ENCODE peak calls at places on chromosomes 1 and 21, in seven cellular contexts. W, B, N, G, D, Y and U are unnamed samples.

GRCh38 chr1:181179980-181180964 is 91.8 kb downstream of the IER5 start:
- DNase-seq in G (peak; percentile 82), Y (peak; percentile 84), B (no peak), W (peak; percentile 42), D (peak; percentile 76), N (peak; percentile 78), U (peak; percentile 24)

GRCh38 chr1:158494737-158495136 is 22.7 kb downstream of the OR10R2 start:
- DNase-seq in N (no peak), G (no peak), D (no peak), W (no peak), B (no peak), Y (no peak), U (no peak)

GRCh38 chr1:197024460-197024859 is 42.6 kb downstream of the F13B start:
- DNase-seq in B (peak; percentile 9), Y (peak; percentile 7), D (no peak), G (no peak), N (no peak), W (no peak), U (peak; percentile 31)

GRCh38 chr1:228081578-228082259 is 789 bp upstream of the ARF1 start:
- DNase-seq in D (peak; percentile 51), N (peak; percentile 75), W (no peak), Y (no peak), B (peak; percentile 44), G (peak; percentile 87), U (no peak)

GRCh38 chr1:74995848-74996247 is 138.3 kb upstream of the LHX8 start:
- DNase-seq in Y (no peak), G (no peak), B (no peak), D (no peak), N (no peak), W (no peak), U (no peak)

GRCh38 chr1:117674521-117675400 is 68.9 kb downstream of the TENT5C start:
- DNase-seq in D (no peak), B (peak; percentile 43), W (no peak), N (no peak), Y (peak; percentile 28), G (peak; percentile 62), U (no peak)

GRCh38 chr1:11365744-11366387 is 92.9 kb downstream of the UBIAD1 start:
- DNase-seq in W (no peak), D (no peak), B (no peak), G (no peak), N (no peak), Y (no peak), U (no peak)

GRCh38 chr1:169694304-169694703 is 17.1 kb downstream of the SELL start:
- DNase-seq in D (no peak), N (no peak), W (no peak), Y (no peak), G (no peak), B (peak; percentile 12), U (no peak)

GRCh38 chr21:30430170-30430655 is at the start of gene KRTAP13-4:
- DNase-seq in B (no peak), D (no peak), G (no peak), Y (no peak), N (no peak), W (no peak), U (no peak)

GRCh38 chr1:64196074-64196869 is 7.2 kb upstream of the UBE2U start:
- DNase-seq in N (no peak), G (peak; percentile 42), W (no peak), B (no peak), D (no peak), Y (no peak), U (no peak)

GRCh38 chr1:13960376-13960987 is 260.5 kb downstream of the PRDM2 start:
- DNase-seq in D (peak; percentile 61), B (peak; percentile 84), W (peak; percentile 43), G (peak; percentile 93), N (peak; percentile 77), Y (peak; percentile 41), U (no peak)

GRCh38 chr1:176033879-176034278 is 173.2 kb downstream of the COP1 start:
- DNase-seq in Y (peak; percentile 36), G (no peak), B (peak; percentile 55), N (no peak), D (no peak), W (peak; percentile 46), U (no peak)

GRCh38 chr21:44653123-44653522 is 1.3 kb downstream of the KRTAP12-4 start:
- DNase-seq in N (no peak), G (no peak), W (no peak), Y (no peak), B (no peak), D (no peak), U (no peak)

GRCh38 chr21:24290151-24290833 is 1317.0 kb downstream of the MRPL39 start:
- DNase-seq in D (no peak), N (no peak), W (no peak), G (no peak), B (no peak), Y (no peak), U (no peak)

GRCh38 chr1:86687595-86687994 is 16.8 kb upstream of the SH3GLB1 start:
- DNase-seq in W (peak; percentile 29), G (no peak), B (peak; percentile 43), N (no peak), D (no peak), Y (no peak), U (no peak)
- TF ChIP-seq CTCF in W (no peak), G (no peak), B (peak; percentile 56), N (no peak), D (peak; percentile 19), Y (peak; percentile 13), U (no peak)

DNA sequence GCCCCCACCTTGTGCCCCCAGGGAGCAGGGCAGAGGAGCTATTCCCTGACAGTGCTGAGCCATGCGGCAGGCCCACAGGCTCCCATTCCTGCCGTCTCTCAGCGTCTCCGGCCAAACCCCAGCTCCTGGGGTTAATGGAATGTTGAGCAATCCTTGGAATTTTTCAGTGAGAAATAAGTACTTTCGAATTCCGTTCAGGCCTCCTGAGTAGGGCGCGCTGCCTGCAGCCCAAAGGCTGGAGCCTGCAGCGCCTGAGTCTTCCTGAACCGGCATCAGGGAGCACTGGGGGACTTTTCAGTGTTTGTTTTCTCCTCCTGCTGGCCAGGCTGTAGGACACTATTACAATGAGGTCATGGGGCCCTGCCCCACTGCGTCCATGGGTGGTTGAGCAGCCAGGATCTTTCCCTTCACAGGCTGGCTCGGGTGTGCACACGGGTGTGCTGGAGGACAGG is 33.3 kb upstream of the CSF1 start:
- DNase-seq in B (no peak), Y (peak; percentile 94), N (peak; percentile 81), W (peak; percentile 92), D (peak; percentile 72), G (peak; percentile 92), U (peak; percentile 83)
- H3K4me3 ChIP-seq in B (no peak overlapping the region), Y (no peak overlapping the region), N (no peak overlapping the region), W (no peak overlapping the region), D (peak overlapping the region; percentile 4), G (peak overlapping the region; percentile 32), U (peak overlapping the region; percentile 20)

GRCh38 chr21:36692844-36693143 is 6.1 kb upstream of the SIM2 start:
- DNase-seq in W (no peak), Y (no peak), N (no peak), G (no peak), B (no peak), D (no peak), U (no peak)

GRCh38 chr21:36694593-36695282 is 4.2 kb upstream of the SIM2 start:
- DNase-seq in B (no peak), G (no peak), D (no peak), Y (no peak), W (no peak), N (peak; percentile 24), U (no peak)

GRCh38 chr21:36692125-36692843 is 6.6 kb upstream of the SIM2 start:
- DNase-seq in D (no peak), G (peak; percentile 62), N (peak; percentile 71), B (no peak), W (no peak), Y (no peak), U (no peak)

GRCh38 chr21:36694041-36694515 is 4.8 kb upstream of the SIM2 start:
- DNase-seq in Y (peak; percentile 65), D (no peak), B (no peak), N (peak; percentile 56), G (peak; percentile 57), W (no peak), U (no peak)

GRCh38 chr21:36693144-36694040 is 5.5 kb upstream of the SIM2 start:
- DNase-seq in W (peak; percentile 52), D (no peak), N (peak; percentile 73), Y (no peak), B (no peak), G (peak; percentile 84), U (no peak)
- TF ChIP-seq CTCF in W (peak; percentile 30), D (no peak), N (peak; percentile 70), Y (peak; percentile 9), B (no peak), G (peak; percentile 86), U (peak; percentile 16)

GRCh38 chr1:2210084-2210653 is 15.6 kb upstream of the FAAP20 start:
- DNase-seq in Y (no peak), W (no peak), B (no peak), G (peak; percentile 66), D (no peak), N (no peak), U (no peak)
- H3K4me3 ChIP-seq in Y (no peak overlapping the region), W (no peak overlapping the region), B (no peak overlapping the region), G (no peak overlapping the region), D (no peak overlapping the region), N (no peak overlapping the region), U (no peak overlapping the region)

GRCh38 chr1:150922519-150922975 is 3.6 kb upstream of the SETDB1 start:
- DNase-seq in W (peak; percentile 83), Y (peak; percentile 93), N (peak; percentile 82), B (peak; percentile 97), D (no peak), G (peak; percentile 91), U (peak; percentile 81)

GRCh38 chr1:150925080-150925479 is 1.1 kb upstream of the SETDB1 start:
- DNase-seq in G (no peak), Y (no peak), N (no peak), W (no peak), B (peak; percentile 15), D (peak; percentile 49), U (no peak)

GRCh38 chr1:150927629-150928028 is 1.5 kb downstream of the SETDB1 start:
- DNase-seq in N (no peak), G (no peak), D (no peak), W (no peak), B (no peak), Y (no peak), U (no peak)

GRCh38 chr1:150928286-150928685 is 2.1 kb downstream of the SETDB1 start:
- DNase-seq in W (no peak), N (no peak), Y (peak; percentile 9), B (no peak), D (no peak), G (no peak), U (no peak)

DNA sequence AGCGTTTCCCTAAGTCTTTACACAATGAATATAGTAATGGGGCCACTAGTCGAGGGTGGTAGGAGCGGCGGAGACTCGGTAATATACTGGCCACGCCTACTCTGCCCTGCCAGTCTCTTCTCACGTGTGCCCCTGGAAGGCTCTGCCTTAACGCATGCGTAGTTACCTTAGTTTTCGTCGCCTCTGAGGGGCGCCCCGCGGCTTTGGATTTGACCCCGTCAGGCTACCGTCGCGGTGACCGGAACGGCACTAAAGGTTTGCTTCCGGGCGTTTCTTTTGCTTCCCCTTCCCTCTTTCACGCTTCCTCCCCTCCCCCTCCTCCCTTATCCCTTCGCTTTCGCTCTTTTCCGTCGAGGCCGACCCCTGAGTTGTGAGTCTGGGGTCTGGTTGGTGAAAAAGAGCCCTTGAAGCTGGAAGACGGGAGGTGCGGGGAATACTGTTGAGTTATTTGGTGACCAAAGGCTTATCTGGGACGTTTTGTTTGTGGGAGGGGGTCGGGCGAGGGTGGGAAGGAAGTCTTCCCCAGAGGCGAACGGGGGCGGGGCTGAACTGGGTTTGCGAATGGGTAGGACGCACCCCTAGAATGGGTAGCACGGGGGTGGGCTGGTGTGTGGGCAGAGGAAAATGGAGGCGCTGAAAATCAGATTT is at the start of gene SETDB1:
- DNase-seq in G (peak; percentile 99), W (peak; percentile 96), N (peak; percentile 95), B (peak; percentile 99), D (peak; percentile 97), Y (peak; percentile 95), U (peak; percentile 61)
- TF ChIP-seq CTCF in G (no peak), W (no peak), N (no peak), B (no peak), D (peak; percentile 6), Y (peak; percentile 2), U (peak; percentile 24)